ENCODE peak calls at places on chromosomes 6 and 20, in seven cellular contexts. One of them, this sample, is unnamed.
A peak's percentile ranks its signal among the peaks of the same experiment; 100 is the strongest.

GRCh38 chr20:20368414-20369352 is 779 bp downstream of the INSM1 start:
- DNase-seq in lung: no peak
- DNase-seq in tibial artery: no peak
- DNase-seq in fibroblast of lung: no peak
- DNase-seq in PC-3: no peak
- DNase-seq in CD8-positive, alpha-beta T cell: no peak
- DNase-seq in aorta: no peak
- DNase-seq in this sample: no peak

GRCh38 chr6:159806021-159806458 is 6.0 kb downstream of the PNLDC1 start:
- DNase-seq in lung: no peak
- DNase-seq in tibial artery: no peak
- DNase-seq in fibroblast of lung: peak; percentile 23
- DNase-seq in PC-3: no peak
- DNase-seq in CD8-positive, alpha-beta T cell: no peak
- DNase-seq in aorta: no peak
- DNase-seq in this sample: no peak

GRCh38 chr20:34701405-34702085 is 2.6 kb upstream of the TP53INP2 start:
- DNase-seq in lung: no peak
- DNase-seq in tibial artery: no peak
- DNase-seq in fibroblast of lung: no peak
- DNase-seq in PC-3: peak; percentile 54
- DNase-seq in CD8-positive, alpha-beta T cell: no peak
- DNase-seq in aorta: no peak
- DNase-seq in this sample: no peak

GRCh38 chr20:46222521-46223007 is 85.7 kb downstream of the CDH22 start:
- DNase-seq in lung: no peak
- DNase-seq in tibial artery: no peak
- DNase-seq in fibroblast of lung: no peak
- DNase-seq in PC-3: no peak
- DNase-seq in CD8-positive, alpha-beta T cell: no peak
- DNase-seq in aorta: no peak
- DNase-seq in this sample: no peak

GRCh38 chr6:160991411-160992322 is at the start of gene MAP3K4:
- DNase-seq in lung: peak; percentile 84
- DNase-seq in tibial artery: peak; percentile 59
- DNase-seq in fibroblast of lung: peak; percentile 82
- DNase-seq in PC-3: peak; percentile 62
- DNase-seq in CD8-positive, alpha-beta T cell: peak; percentile 60
- DNase-seq in aorta: peak; percentile 96
- DNase-seq in this sample: peak; percentile 83

GRCh38 chr20:20450461-20451027 is 82.6 kb downstream of the INSM1 start:
- DNase-seq in lung: no peak
- DNase-seq in tibial artery: no peak
- DNase-seq in fibroblast of lung: peak; percentile 36
- DNase-seq in PC-3: no peak
- DNase-seq in CD8-positive, alpha-beta T cell: no peak
- DNase-seq in aorta: no peak
- DNase-seq in this sample: peak; percentile 53

GRCh38 chr6:139990865-139991264 is 616.4 kb upstream of the CITED2 start:
- DNase-seq in lung: no peak
- DNase-seq in tibial artery: no peak
- DNase-seq in fibroblast of lung: no peak
- DNase-seq in PC-3: no peak
- DNase-seq in CD8-positive, alpha-beta T cell: no peak
- DNase-seq in aorta: no peak
- DNase-seq in this sample: no peak

GRCh38 chr20:1897486-1897885 is 2.3 kb downstream of the SIRPA start:
- DNase-seq in lung: no peak
- DNase-seq in tibial artery: peak; percentile 73
- DNase-seq in fibroblast of lung: no peak
- DNase-seq in PC-3: no peak
- DNase-seq in CD8-positive, alpha-beta T cell: no peak
- DNase-seq in aorta: no peak
- DNase-seq in this sample: no peak

GRCh38 chr20:25054133-25054820 is 3.7 kb downstream of the ACSS1 start:
- DNase-seq in lung: no peak
- DNase-seq in tibial artery: no peak
- DNase-seq in fibroblast of lung: no peak
- DNase-seq in PC-3: no peak
- DNase-seq in CD8-positive, alpha-beta T cell: no peak
- DNase-seq in aorta: peak; percentile 49
- DNase-seq in this sample: no peak

GRCh38 chr20:53871541-53871940 is 198.9 kb downstream of the BCAS1 start:
- DNase-seq in lung: no peak
- DNase-seq in tibial artery: no peak
- DNase-seq in fibroblast of lung: no peak
- DNase-seq in PC-3: no peak
- DNase-seq in CD8-positive, alpha-beta T cell: no peak
- DNase-seq in aorta: no peak
- DNase-seq in this sample: no peak

GRCh38 chr6:109477184-109477583 is 5.8 kb downstream of the ZBTB24 start:
- DNase-seq in lung: no peak
- DNase-seq in tibial artery: no peak
- DNase-seq in fibroblast of lung: no peak
- DNase-seq in PC-3: no peak
- DNase-seq in CD8-positive, alpha-beta T cell: no peak
- DNase-seq in aorta: no peak
- DNase-seq in this sample: no peak

GRCh38 chr6:109475625-109476024 is 7.4 kb downstream of the ZBTB24 start:
- DNase-seq in lung: no peak
- DNase-seq in tibial artery: no peak
- DNase-seq in fibroblast of lung: no peak
- DNase-seq in PC-3: no peak
- DNase-seq in CD8-positive, alpha-beta T cell: no peak
- DNase-seq in aorta: no peak
- DNase-seq in this sample: no peak

GRCh38 chr6:109478848-109479624 is 4.0 kb downstream of the ZBTB24 start:
- DNase-seq in lung: no peak
- DNase-seq in tibial artery: no peak
- DNase-seq in fibroblast of lung: no peak
- DNase-seq in PC-3: no peak
- DNase-seq in CD8-positive, alpha-beta T cell: no peak
- DNase-seq in aorta: no peak
- DNase-seq in this sample: no peak

GRCh38 chr6:109478222-109478805 is 4.7 kb downstream of the ZBTB24 start:
- DNase-seq in lung: no peak
- DNase-seq in tibial artery: no peak
- DNase-seq in fibroblast of lung: no peak
- DNase-seq in PC-3: no peak
- DNase-seq in CD8-positive, alpha-beta T cell: no peak
- DNase-seq in aorta: no peak
- DNase-seq in this sample: no peak

GRCh38 chr6:109477725-109478124 is 5.3 kb downstream of the ZBTB24 start:
- DNase-seq in lung: no peak
- DNase-seq in tibial artery: no peak
- DNase-seq in fibroblast of lung: no peak
- DNase-seq in PC-3: no peak
- DNase-seq in CD8-positive, alpha-beta T cell: no peak
- DNase-seq in aorta: no peak
- DNase-seq in this sample: no peak
- H3K4me3 ChIP-seq in lung: no peak overlapping the region
- H3K4me3 ChIP-seq in tibial artery: no peak overlapping the region
- H3K4me3 ChIP-seq in fibroblast of lung: no peak overlapping the region
- H3K4me3 ChIP-seq in PC-3: peak overlapping the region; percentile 58
- H3K4me3 ChIP-seq in CD8-positive, alpha-beta T cell: no peak overlapping the region
- H3K4me3 ChIP-seq in aorta: no peak overlapping the region
- H3K4me3 ChIP-seq in this sample: no peak overlapping the region

DNA sequence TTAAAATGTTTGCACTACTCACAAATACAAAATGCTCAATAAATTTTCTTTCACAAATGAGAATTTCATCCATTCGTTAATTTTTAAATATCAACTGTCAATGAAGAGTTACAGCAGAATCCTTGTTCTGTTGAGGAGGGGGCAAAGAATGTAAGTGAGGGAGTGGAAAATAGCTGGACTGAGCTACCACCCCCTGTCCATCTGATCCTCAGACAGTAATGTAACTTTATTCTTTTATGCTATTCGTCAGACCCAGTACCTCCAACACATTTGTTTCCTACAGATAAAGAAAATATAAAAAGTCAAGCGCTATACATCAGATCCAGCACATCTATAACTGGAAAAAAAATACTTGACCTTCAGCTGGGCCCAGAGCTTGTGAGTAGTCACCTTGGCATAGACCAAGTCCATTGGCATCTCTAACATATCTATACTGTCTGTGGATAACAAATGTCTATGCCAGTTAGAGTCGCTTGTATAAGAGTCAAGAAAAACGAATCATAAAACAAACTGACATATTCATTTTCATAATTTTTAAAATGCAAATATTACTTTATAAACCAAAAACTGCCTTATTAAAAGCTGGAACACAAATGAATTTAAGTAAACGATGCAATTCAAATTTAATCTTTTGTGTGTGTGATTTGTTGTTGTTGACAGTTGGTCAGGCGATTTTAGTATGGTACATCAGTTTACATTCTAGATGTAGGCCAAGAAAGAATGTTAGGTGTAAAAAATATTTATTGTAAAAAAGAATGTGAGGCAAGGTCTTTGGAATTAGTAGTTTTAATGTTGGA is 57.2 kb upstream of the HFE start:
- DNase-seq in lung: no peak
- DNase-seq in tibial artery: no peak
- DNase-seq in fibroblast of lung: no peak
- DNase-seq in PC-3: no peak
- DNase-seq in CD8-positive, alpha-beta T cell: no peak
- DNase-seq in aorta: no peak
- DNase-seq in this sample: no peak
- H3K27me3 ChIP-seq in lung: no peaks in the 10 kb centered on the region
- H3K27me3 ChIP-seq in tibial artery: no peaks in the 10 kb centered on the region
- H3K27me3 ChIP-seq in fibroblast of lung: no peaks in the 10 kb centered on the region
- H3K27me3 ChIP-seq in PC-3: no peaks in the 10 kb centered on the region
- H3K27me3 ChIP-seq in CD8-positive, alpha-beta T cell: no peaks in the 10 kb centered on the region
- H3K27me3 ChIP-seq in aorta: no peaks in the 10 kb centered on the region
- H3K27me3 ChIP-seq in this sample: no peaks in the 10 kb centered on the region

DNA sequence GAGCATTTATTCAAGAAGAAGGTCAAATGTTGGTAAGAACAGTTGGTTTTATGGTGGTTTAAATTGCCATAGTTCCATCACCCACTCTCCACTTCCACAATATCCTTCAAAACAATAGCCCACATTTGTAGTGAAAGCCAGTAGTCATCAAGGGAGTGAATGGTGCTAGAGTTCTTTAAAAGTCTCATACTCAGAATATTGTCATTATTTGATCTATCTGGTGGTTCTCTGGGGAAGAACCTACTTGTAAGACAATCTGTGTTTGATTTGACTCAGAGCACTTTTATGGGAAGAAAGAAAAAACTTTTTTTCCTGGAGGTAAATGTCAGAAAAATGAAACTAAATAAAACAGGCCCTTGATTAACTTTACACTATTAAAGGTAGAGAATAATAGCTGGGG is 893.8 kb downstream of the QKI start:
- DNase-seq in lung: no peak
- DNase-seq in tibial artery: no peak
- DNase-seq in fibroblast of lung: no peak
- DNase-seq in PC-3: peak; percentile 52
- DNase-seq in CD8-positive, alpha-beta T cell: no peak
- DNase-seq in aorta: no peak
- DNase-seq in this sample: no peak
- H3K9me3 ChIP-seq in lung: no peaks in the 10 kb centered on the region
- H3K9me3 ChIP-seq in tibial artery: peaks cover 3% of the 10 kb centered on the region
- H3K9me3 ChIP-seq in fibroblast of lung: no peaks in the 10 kb centered on the region
- H3K9me3 ChIP-seq in PC-3: no peaks in the 10 kb centered on the region
- H3K9me3 ChIP-seq in CD8-positive, alpha-beta T cell: no peaks in the 10 kb centered on the region
- H3K9me3 ChIP-seq in aorta: no peaks in the 10 kb centered on the region
- H3K9me3 ChIP-seq in this sample: no peaks in the 10 kb centered on the region

DNA sequence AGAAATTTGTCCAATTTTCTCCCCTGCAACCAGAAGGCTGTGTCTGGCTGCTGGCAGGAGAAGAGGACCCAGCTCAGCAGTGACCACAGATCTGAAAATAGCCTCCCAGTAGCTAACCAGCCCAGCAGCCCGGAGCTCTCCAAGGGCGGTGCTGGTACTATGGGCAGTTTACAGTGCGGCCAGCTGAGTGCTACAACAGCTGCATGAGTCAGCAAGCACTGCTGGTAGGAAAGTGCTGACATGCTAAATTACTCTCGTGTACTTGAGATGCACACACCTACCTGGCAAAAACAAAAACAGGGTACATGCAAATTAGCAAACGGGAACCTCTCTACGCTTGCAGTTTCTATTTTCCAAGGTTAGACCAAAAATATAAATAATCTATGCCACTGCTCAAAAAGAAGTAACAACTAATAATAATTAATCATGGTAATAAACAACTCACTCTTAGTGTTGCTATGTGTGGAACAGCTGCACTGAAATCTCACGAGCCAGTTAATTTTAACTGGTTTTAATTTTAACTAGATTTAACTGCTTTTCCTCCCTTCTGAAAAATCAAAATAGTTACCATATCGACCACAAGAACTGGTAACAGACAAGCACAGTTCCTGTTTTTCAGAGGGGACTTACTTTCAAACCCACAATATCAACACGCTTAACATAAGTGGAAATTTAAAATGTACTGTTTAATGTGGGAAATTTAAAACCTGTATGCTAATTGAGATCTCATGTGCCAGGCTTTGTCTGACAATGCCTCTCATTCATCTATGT is 10.8 kb downstream of the BACH2 start:
- DNase-seq in lung: peak; percentile 70
- DNase-seq in tibial artery: peak; percentile 84
- DNase-seq in fibroblast of lung: peak; percentile 97
- DNase-seq in PC-3: peak; percentile 80
- DNase-seq in CD8-positive, alpha-beta T cell: no peak
- DNase-seq in aorta: peak; percentile 90
- DNase-seq in this sample: peak; percentile 90
- H3K4me3 ChIP-seq in lung: no peak overlapping the region
- H3K4me3 ChIP-seq in tibial artery: no peak overlapping the region
- H3K4me3 ChIP-seq in fibroblast of lung: peak overlapping the region; percentile 46
- H3K4me3 ChIP-seq in PC-3: peak overlapping the region; percentile 74
- H3K4me3 ChIP-seq in CD8-positive, alpha-beta T cell: peak overlapping the region; percentile 62
- H3K4me3 ChIP-seq in aorta: no peak overlapping the region
- H3K4me3 ChIP-seq in this sample: no peak overlapping the region

This sample was measured in MG63.